ENCODE peak calls at places on chromosomes 16 and 17, in five cellular contexts. One of them, this sample, is unnamed.

GRCh38 chr17:55530064-55530463 is 18.8 kb upstream of the SMIM36 start:
- DNase-seq in fibroblast of lung: no peak
- DNase-seq in activated naive CD4-positive, alpha-beta T cell: no peak
- DNase-seq in occipital lobe: no peak
- DNase-seq in SK-N-DZ: no peak
- DNase-seq in this sample: no peak

GRCh38 chr16:10421596-10421995 is 35.7 kb downstream of the ATF7IP2 start:
- DNase-seq in fibroblast of lung: no peak
- DNase-seq in activated naive CD4-positive, alpha-beta T cell: no peak
- DNase-seq in SK-N-DZ: no peak
- DNase-seq in occipital lobe: no peak
- DNase-seq in this sample: no peak

GRCh38 chr17:31486351-31487062 is 95.0 kb downstream of the RAB11FIP4 start:
- DNase-seq in SK-N-DZ: no peak
- DNase-seq in occipital lobe: no peak
- DNase-seq in activated naive CD4-positive, alpha-beta T cell: no peak
- DNase-seq in fibroblast of lung: no peak
- DNase-seq in this sample: no peak

GRCh38 chr17:11719203-11719602 is 120.9 kb downstream of the DNAH9 start:
- DNase-seq in activated naive CD4-positive, alpha-beta T cell: no peak
- DNase-seq in SK-N-DZ: no peak
- DNase-seq in occipital lobe: no peak
- DNase-seq in fibroblast of lung: no peak
- DNase-seq in this sample: no peak

GRCh38 chr17:55264640-55265298 is at the start of gene HLF:
- DNase-seq in SK-N-DZ: peak; percentile 91
- DNase-seq in fibroblast of lung: peak; percentile 77
- DNase-seq in occipital lobe: peak; percentile 76
- DNase-seq in activated naive CD4-positive, alpha-beta T cell: peak; percentile 9
- DNase-seq in this sample: peak; percentile 55

GRCh38 chr17:36850794-36851193 is 86.5 kb upstream of the LHX1 start:
- DNase-seq in SK-N-DZ: no peak
- DNase-seq in occipital lobe: no peak
- DNase-seq in activated naive CD4-positive, alpha-beta T cell: no peak
- DNase-seq in fibroblast of lung: peak; percentile 34
- DNase-seq in this sample: peak; percentile 83

GRCh38 chr16:1109648-1110047 is 13.6 kb upstream of the C1QTNF8 start:
- DNase-seq in fibroblast of lung: no peak
- DNase-seq in activated naive CD4-positive, alpha-beta T cell: no peak
- DNase-seq in SK-N-DZ: no peak
- DNase-seq in occipital lobe: no peak
- DNase-seq in this sample: no peak

GRCh38 chr17:55303701-55304145 is 39.0 kb downstream of the HLF start:
- DNase-seq in occipital lobe: no peak
- DNase-seq in activated naive CD4-positive, alpha-beta T cell: no peak
- DNase-seq in fibroblast of lung: peak; percentile 15
- DNase-seq in SK-N-DZ: no peak
- DNase-seq in this sample: peak; percentile 17

GRCh38 chr16:3171855-3172593 is 16.0 kb upstream of the OR1F1 start:
- DNase-seq in SK-N-DZ: no peak
- DNase-seq in fibroblast of lung: no peak
- DNase-seq in occipital lobe: no peak
- DNase-seq in activated naive CD4-positive, alpha-beta T cell: peak; percentile 31
- DNase-seq in this sample: no peak

GRCh38 chr17:82702161-82702932 is 3.8 kb upstream of the RAB40B start:
- DNase-seq in occipital lobe: peak; percentile 70
- DNase-seq in fibroblast of lung: no peak
- DNase-seq in SK-N-DZ: no peak
- DNase-seq in activated naive CD4-positive, alpha-beta T cell: no peak
- DNase-seq in this sample: no peak

GRCh38 chr17:66405836-66406679 is 103.6 kb downstream of the PRKCA start:
- DNase-seq in fibroblast of lung: peak; percentile 54
- DNase-seq in occipital lobe: no peak
- DNase-seq in activated naive CD4-positive, alpha-beta T cell: no peak
- DNase-seq in SK-N-DZ: no peak
- DNase-seq in this sample: peak; percentile 20

GRCh38 chr17:40106089-40106759 is 5.8 kb upstream of the NR1D1 start:
- DNase-seq in occipital lobe: no peak
- DNase-seq in activated naive CD4-positive, alpha-beta T cell: no peak
- DNase-seq in fibroblast of lung: no peak
- DNase-seq in SK-N-DZ: peak; percentile 38
- DNase-seq in this sample: no peak